ENCODE peak calls at places on chromosome 13, in four cellular contexts. One of them, this sample, is unnamed.

GRCh38 chr13:108220042-108220441 is 1.9 kb downstream of the ABHD13 start:
- DNase-seq in AG04449: no peak
- DNase-seq in sigmoid colon: no peak
- DNase-seq in foreskin fibroblast: no peak
- DNase-seq in this sample: no peak

GRCh38 chr13:26518433-26519084 is 38.9 kb upstream of the WASF3 start:
- DNase-seq in sigmoid colon: no peak
- DNase-seq in foreskin fibroblast: no peak
- DNase-seq in AG04449: no peak
- DNase-seq in this sample: no peak

GRCh38 chr13:78997902-78998654 is 339.1 kb upstream of the OBI1 start:
- DNase-seq in sigmoid colon: no peak
- DNase-seq in foreskin fibroblast: no peak
- DNase-seq in AG04449: no peak
- DNase-seq in this sample: no peak

GRCh38 chr13:27853345-27853744 is 61.1 kb downstream of the GSX1 start:
- DNase-seq in sigmoid colon: no peak
- DNase-seq in AG04449: no peak
- DNase-seq in foreskin fibroblast: no peak
- DNase-seq in this sample: no peak

GRCh38 chr13:60689076-60689475 is 292.1 kb downstream of the TDRD3 start:
- DNase-seq in foreskin fibroblast: no peak
- DNase-seq in sigmoid colon: no peak
- DNase-seq in AG04449: no peak
- DNase-seq in this sample: no peak

GRCh38 chr13:93776936-93777335 is 550.3 kb downstream of the GPC6 start:
- DNase-seq in AG04449: no peak
- DNase-seq in sigmoid colon: no peak
- DNase-seq in foreskin fibroblast: peak; percentile 46
- DNase-seq in this sample: no peak

GRCh38 chr13:114015608-114016295 is 41.9 kb upstream of the C13orf46 start:
- DNase-seq in foreskin fibroblast: peak; percentile 78
- DNase-seq in sigmoid colon: no peak
- DNase-seq in AG04449: no peak
- DNase-seq in this sample: no peak

GRCh38 chr13:50672025-50672424 is 171.5 kb downstream of the DLEU7 start:
- DNase-seq in AG04449: no peak
- DNase-seq in sigmoid colon: no peak
- DNase-seq in foreskin fibroblast: peak; percentile 68
- DNase-seq in this sample: no peak

GRCh38 chr13:78976696-78977095 is 317.7 kb upstream of the OBI1 start:
- DNase-seq in sigmoid colon: no peak
- DNase-seq in foreskin fibroblast: no peak
- DNase-seq in AG04449: no peak
- DNase-seq in this sample: no peak

GRCh38 chr13:22298530-22298929 is 627.7 kb downstream of the FGF9 start:
- DNase-seq in foreskin fibroblast: no peak
- DNase-seq in sigmoid colon: no peak
- DNase-seq in AG04449: no peak
- DNase-seq in this sample: no peak

GRCh38 chr13:21060063-21060826 is 1.1 kb downstream of the LATS2 start:
- DNase-seq in sigmoid colon: peak; percentile 82
- DNase-seq in AG04449: no peak
- DNase-seq in foreskin fibroblast: peak; percentile 67
- DNase-seq in this sample: no peak

GRCh38 chr13:42996584-42996983 is 4.5 kb upstream of the EPSTI1 start:
- DNase-seq in sigmoid colon: no peak
- DNase-seq in AG04449: peak; percentile 98
- DNase-seq in foreskin fibroblast: peak; percentile 86
- DNase-seq in this sample: no peak

GRCh38 chr13:27446986-27447583 is 3.3 kb downstream of the MTIF3 start:
- DNase-seq in foreskin fibroblast: no peak
- DNase-seq in sigmoid colon: no peak
- DNase-seq in AG04449: no peak
- DNase-seq in this sample: no peak

GRCh38 chr13:77022341-77022740 is 4.6 kb downstream of the FBXL3 start:
- DNase-seq in foreskin fibroblast: peak; percentile 45
- DNase-seq in sigmoid colon: no peak
- DNase-seq in AG04449: no peak
- DNase-seq in this sample: no peak

GRCh38 chr13:26184791-26185250 is 37.3 kb downstream of the RNF6 start:
- DNase-seq in sigmoid colon: peak; percentile 76
- DNase-seq in foreskin fibroblast: peak; percentile 88
- DNase-seq in AG04449: no peak
- DNase-seq in this sample: peak; percentile 30

GRCh38 chr13:42649761-42650289 is 75.9 kb downstream of the TNFSF11 start:
- DNase-seq in sigmoid colon: no peak
- DNase-seq in foreskin fibroblast: no peak
- DNase-seq in AG04449: no peak
- DNase-seq in this sample: no peak

GRCh38 chr13:27131906-27132305 is 39.7 kb downstream of the USP12 start:
- DNase-seq in sigmoid colon: no peak
- DNase-seq in AG04449: no peak
- DNase-seq in foreskin fibroblast: no peak
- DNase-seq in this sample: no peak

GRCh38 chr13:37109080-37109678 is 3.7 kb upstream of the CSNK1A1L start:
- DNase-seq in AG04449: no peak
- DNase-seq in sigmoid colon: no peak
- DNase-seq in foreskin fibroblast: peak; percentile 70
- DNase-seq in this sample: peak; percentile 30

GRCh38 chr13:73967397-73968165 is 166.6 kb downstream of the KLF12 start:
- DNase-seq in AG04449: no peak
- DNase-seq in foreskin fibroblast: no peak
- DNase-seq in sigmoid colon: no peak
- DNase-seq in this sample: no peak

GRCh38 chr13:81058916-81059290 is 718.0 kb upstream of the SPRY2 start:
- DNase-seq in AG04449: no peak
- DNase-seq in sigmoid colon: no peak
- DNase-seq in foreskin fibroblast: no peak
- DNase-seq in this sample: no peak

GRCh38 chr13:92727118-92727517 is 499.5 kb upstream of the GPC6 start:
- DNase-seq in sigmoid colon: no peak
- DNase-seq in AG04449: no peak
- DNase-seq in foreskin fibroblast: peak; percentile 75
- DNase-seq in this sample: peak; percentile 17

GRCh38 chr13:98771838-98772611 is 19.6 kb upstream of the SLC15A1 start:
- DNase-seq in AG04449: no peak
- DNase-seq in foreskin fibroblast: no peak
- DNase-seq in sigmoid colon: no peak
- DNase-seq in this sample: no peak

GRCh38 chr13:98775386-98775785 is 22.9 kb upstream of the SLC15A1 start:
- DNase-seq in foreskin fibroblast: no peak
- DNase-seq in AG04449: no peak
- DNase-seq in sigmoid colon: no peak
- DNase-seq in this sample: no peak

GRCh38 chr13:98774776-98775175 is 22.3 kb upstream of the SLC15A1 start:
- DNase-seq in AG04449: no peak
- DNase-seq in sigmoid colon: no peak
- DNase-seq in foreskin fibroblast: no peak
- DNase-seq in this sample: no peak

GRCh38 chr13:98773921-98774320 is 21.4 kb upstream of the SLC15A1 start:
- DNase-seq in sigmoid colon: no peak
- DNase-seq in foreskin fibroblast: no peak
- DNase-seq in AG04449: no peak
- DNase-seq in this sample: no peak

DNA sequence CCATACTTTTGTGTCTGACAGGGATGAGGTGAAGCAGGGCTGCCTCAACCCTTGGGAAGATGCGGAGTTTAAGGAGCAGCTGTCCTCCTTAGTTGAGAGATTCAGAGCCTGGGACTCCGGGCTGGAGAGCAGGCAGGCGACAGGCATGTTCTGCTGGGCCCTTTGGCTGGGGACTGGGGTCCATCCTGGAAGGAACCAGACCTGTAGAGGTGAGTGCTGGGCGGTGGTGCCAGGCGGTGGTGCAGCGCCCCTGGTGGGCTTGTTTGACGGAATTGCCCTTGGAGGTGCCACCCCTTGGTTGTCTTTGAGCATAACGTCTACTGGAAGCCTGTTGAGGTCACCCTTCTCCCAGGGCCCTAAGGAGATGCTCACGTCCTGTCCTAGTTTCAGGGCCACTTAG is 20.6 kb upstream of the SLC15A1 start:
- DNase-seq in sigmoid colon: no peak
- DNase-seq in foreskin fibroblast: no peak
- DNase-seq in AG04449: no peak
- DNase-seq in this sample: no peak
- H3K4me3 ChIP-seq in sigmoid colon: no peak overlapping the region
- H3K4me3 ChIP-seq in foreskin fibroblast: no peak overlapping the region
- H3K4me3 ChIP-seq in AG04449: no peak overlapping the region
- H3K4me3 ChIP-seq in this sample: no peak overlapping the region

GRCh38 chr13:24202215-24202614 is 41.7 kb downstream of the SPATA13 start:
- DNase-seq in AG04449: no peak
- DNase-seq in sigmoid colon: no peak
- DNase-seq in foreskin fibroblast: no peak
- DNase-seq in this sample: no peak

GRCh38 chr13:24208314-24208713 is 47.8 kb downstream of the SPATA13 start:
- DNase-seq in foreskin fibroblast: peak; percentile 95
- DNase-seq in AG04449: peak; percentile 71
- DNase-seq in sigmoid colon: no peak
- DNase-seq in this sample: peak; percentile 53

GRCh38 chr13:24199016-24199415 is 38.5 kb downstream of the SPATA13 start:
- DNase-seq in sigmoid colon: peak; percentile 85
- DNase-seq in foreskin fibroblast: peak; percentile 85
- DNase-seq in AG04449: no peak
- DNase-seq in this sample: no peak

GRCh38 chr13:24207841-24208240 is 47.3 kb downstream of the SPATA13 start:
- DNase-seq in sigmoid colon: no peak
- DNase-seq in foreskin fibroblast: no peak
- DNase-seq in AG04449: no peak
- DNase-seq in this sample: no peak

DNA sequence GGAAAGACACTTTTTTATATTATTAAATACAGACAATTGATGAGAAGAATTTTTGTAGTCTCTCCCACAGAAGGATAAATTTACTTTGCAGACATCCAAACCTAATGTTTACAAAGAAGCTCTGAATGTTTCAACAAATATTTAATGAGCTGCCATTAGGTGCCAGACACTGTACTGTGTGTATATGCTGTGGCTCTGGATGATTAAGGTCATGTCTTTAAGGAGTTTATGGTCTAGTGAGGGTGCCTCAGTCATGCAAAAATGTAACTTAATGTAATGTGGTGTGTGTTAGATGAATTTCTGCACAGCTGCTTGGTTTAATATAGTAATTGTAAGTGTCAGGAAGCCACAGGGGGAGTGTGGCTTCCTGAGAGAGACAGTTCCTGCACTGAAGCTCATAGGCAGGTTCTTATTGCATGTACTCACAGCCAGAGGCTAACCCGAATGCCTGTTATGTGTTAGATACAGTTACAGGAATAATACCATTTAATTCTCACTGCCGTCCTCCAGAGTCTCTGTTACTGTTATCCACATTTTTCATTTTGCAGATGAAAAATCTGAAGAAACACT is 43.3 kb downstream of the SPATA13 start:
- DNase-seq in foreskin fibroblast: no peak
- DNase-seq in AG04449: no peak
- DNase-seq in sigmoid colon: no peak
- DNase-seq in this sample: no peak
- H3K4me3 ChIP-seq in foreskin fibroblast: no peak overlapping the region
- H3K4me3 ChIP-seq in AG04449: no peak overlapping the region
- H3K4me3 ChIP-seq in sigmoid colon: no peak overlapping the region
- H3K4me3 ChIP-seq in this sample: no peak overlapping the region

GRCh38 chr13:41013834-41014233 is 5.3 kb downstream of the ELF1 start:
- DNase-seq in sigmoid colon: no peak
- DNase-seq in AG04449: no peak
- DNase-seq in foreskin fibroblast: no peak
- DNase-seq in this sample: no peak
- H3K4me3 ChIP-seq in sigmoid colon: no peak overlapping the region
- H3K4me3 ChIP-seq in AG04449: no peak overlapping the region
- H3K4me3 ChIP-seq in foreskin fibroblast: no peak overlapping the region
- H3K4me3 ChIP-seq in this sample: no peak overlapping the region

GRCh38 chr13:112073245-112074138 is 6.5 kb downstream of the SOX1 start:
- DNase-seq in AG04449: no peak
- DNase-seq in sigmoid colon: peak; percentile 50
- DNase-seq in foreskin fibroblast: no peak
- DNase-seq in this sample: no peak

GRCh38 chr13:112071902-112072530 is 5.1 kb downstream of the SOX1 start:
- DNase-seq in AG04449: no peak
- DNase-seq in sigmoid colon: no peak
- DNase-seq in foreskin fibroblast: no peak
- DNase-seq in this sample: no peak

GRCh38 chr13:112071011-112071901 is 4.3 kb downstream of the SOX1 start:
- DNase-seq in AG04449: no peak
- DNase-seq in foreskin fibroblast: no peak
- DNase-seq in sigmoid colon: no peak
- DNase-seq in this sample: no peak

GRCh38 chr13:112072531-112073244 is 5.7 kb downstream of the SOX1 start:
- DNase-seq in AG04449: no peak
- DNase-seq in sigmoid colon: no peak
- DNase-seq in foreskin fibroblast: no peak
- DNase-seq in this sample: no peak

GRCh38 chr13:112074139-112074710 is 7.3 kb downstream of the SOX1 start:
- DNase-seq in AG04449: no peak
- DNase-seq in foreskin fibroblast: no peak
- DNase-seq in sigmoid colon: no peak
- DNase-seq in this sample: no peak
- H3K4me3 ChIP-seq in AG04449: no peak overlapping the region
- H3K4me3 ChIP-seq in foreskin fibroblast: no peak overlapping the region
- H3K4me3 ChIP-seq in sigmoid colon: no peak overlapping the region
- H3K4me3 ChIP-seq in this sample: no peak overlapping the region

DNA sequence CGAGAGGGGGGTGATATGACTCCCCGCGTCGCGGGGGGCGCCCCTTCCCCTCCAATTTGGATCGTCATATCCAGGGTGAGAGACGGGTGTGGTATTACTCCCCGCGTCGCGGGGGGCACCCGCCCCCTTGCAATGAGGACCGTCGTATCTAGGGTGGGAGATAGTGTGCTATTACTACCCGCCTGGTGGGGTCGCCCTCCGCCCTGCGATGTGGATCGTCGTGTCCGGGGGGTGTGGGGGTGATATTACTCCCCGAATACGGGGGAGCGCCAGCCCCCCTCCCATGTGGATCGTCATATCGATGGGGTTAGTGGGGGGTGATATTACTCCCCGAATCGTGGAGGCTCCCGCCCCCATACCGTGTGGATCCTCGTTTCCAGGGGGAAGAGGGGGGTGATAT is 29.2 kb upstream of the RGCC start:
- DNase-seq in foreskin fibroblast: no peak
- DNase-seq in sigmoid colon: no peak
- DNase-seq in AG04449: no peak
- DNase-seq in this sample: no peak
- H3K4me3 ChIP-seq in foreskin fibroblast: no peak overlapping the region
- H3K4me3 ChIP-seq in sigmoid colon: peak overlapping the region; percentile 33
- H3K4me3 ChIP-seq in AG04449: no peak overlapping the region
- H3K4me3 ChIP-seq in this sample: no peak overlapping the region

GRCh38 chr13:95552539-95553270 is at the start of gene CLDN10:
- DNase-seq in AG04449: no peak
- DNase-seq in sigmoid colon: no peak
- DNase-seq in foreskin fibroblast: no peak
- DNase-seq in this sample: no peak
- H3K4me3 ChIP-seq in AG04449: no peak within 1 kb of the TSS
- H3K4me3 ChIP-seq in sigmoid colon: no peak within 1 kb of the TSS
- H3K4me3 ChIP-seq in foreskin fibroblast: no peak within 1 kb of the TSS
- H3K4me3 ChIP-seq in this sample: no peak within 1 kb of the TSS